ENCODE peak calls at places on chromosomes 12 and 14, in six cellular contexts. One of them, this sample, is unnamed.

GRCh38 chr12:31572900-31573299 is 18.0 kb downstream of the DENND5B start:
- DNase-seq in endothelial cell of umbilical vein: no peak
- DNase-seq in neural progenitor cell: peak
- DNase-seq in HCT116: no peak
- DNase-seq in mammary epithelial cell: no peak
- DNase-seq in HepG2: no peak
- DNase-seq in this sample: no peak

GRCh38 chr14:21768116-21768874 is 94.7 kb upstream of the OR4E1 start:
- DNase-seq in endothelial cell of umbilical vein: peak
- DNase-seq in neural progenitor cell: peak
- DNase-seq in HCT116: peak
- DNase-seq in mammary epithelial cell: peak
- DNase-seq in HepG2: peak
- DNase-seq in this sample: peak

GRCh38 chr12:51976376-51977160 is 25.1 kb downstream of the ACVR1B start:
- DNase-seq in endothelial cell of umbilical vein: peak
- DNase-seq in neural progenitor cell: no peak
- DNase-seq in HCT116: no peak
- DNase-seq in mammary epithelial cell: no peak
- DNase-seq in HepG2: peak
- DNase-seq in this sample: no peak

GRCh38 chr14:81363746-81364400 is 36.3 kb downstream of the STON2 start:
- DNase-seq in endothelial cell of umbilical vein: no peak
- DNase-seq in neural progenitor cell: no peak
- DNase-seq in HCT116: no peak
- DNase-seq in mammary epithelial cell: peak
- DNase-seq in HepG2: no peak
- DNase-seq in this sample: no peak

GRCh38 chr12:40691913-40692616 is at the start of gene CNTN1:
- DNase-seq in endothelial cell of umbilical vein: peak
- DNase-seq in neural progenitor cell: peak
- DNase-seq in HCT116: peak
- DNase-seq in mammary epithelial cell: peak
- DNase-seq in HepG2: no peak
- DNase-seq in this sample: peak

GRCh38 chr12:45183263-45183662 is 32.6 kb upstream of the ANO6 start:
- DNase-seq in endothelial cell of umbilical vein: peak
- DNase-seq in neural progenitor cell: no peak
- DNase-seq in HCT116: no peak
- DNase-seq in mammary epithelial cell: no peak
- DNase-seq in HepG2: peak
- DNase-seq in this sample: peak

GRCh38 chr14:99168330-99168729 is 103.7 kb downstream of the BCL11B start:
- DNase-seq in endothelial cell of umbilical vein: no peak
- DNase-seq in neural progenitor cell: no peak
- DNase-seq in HCT116: no peak
- DNase-seq in mammary epithelial cell: no peak
- DNase-seq in HepG2: no peak
- DNase-seq in this sample: no peak

GRCh38 chr14:106442857-106443256 is 916.5 kb downstream of the TMEM121 start:
- DNase-seq in endothelial cell of umbilical vein: no peak
- DNase-seq in neural progenitor cell: no peak
- DNase-seq in HCT116: no peak
- DNase-seq in mammary epithelial cell: no peak
- DNase-seq in HepG2: no peak
- DNase-seq in this sample: peak

GRCh38 chr12:108884116-108885012 is 4.5 kb downstream of the DAO start:
- DNase-seq in endothelial cell of umbilical vein: peak
- DNase-seq in neural progenitor cell: peak
- DNase-seq in HCT116: peak
- DNase-seq in mammary epithelial cell: peak
- DNase-seq in HepG2: peak
- DNase-seq in this sample: peak

GRCh38 chr14:89349196-89350008 is 67.6 kb downstream of the FOXN3 start:
- DNase-seq in endothelial cell of umbilical vein: no peak
- DNase-seq in neural progenitor cell: peak
- DNase-seq in HCT116: no peak
- DNase-seq in mammary epithelial cell: no peak
- DNase-seq in HepG2: no peak
- DNase-seq in this sample: no peak

GRCh38 chr12:69331482-69331845 is 16.7 kb upstream of the LYZ start:
- DNase-seq in endothelial cell of umbilical vein: no peak
- DNase-seq in neural progenitor cell: no peak
- DNase-seq in HCT116: no peak
- DNase-seq in mammary epithelial cell: no peak
- DNase-seq in HepG2: no peak
- DNase-seq in this sample: no peak

GRCh38 chr12:109758406-109759075 is 44.9 kb downstream of the FAM222A start:
- DNase-seq in endothelial cell of umbilical vein: no peak
- DNase-seq in neural progenitor cell: no peak
- DNase-seq in HCT116: no peak
- DNase-seq in mammary epithelial cell: no peak
- DNase-seq in HepG2: no peak
- DNase-seq in this sample: no peak

GRCh38 chr12:69007858-69008314 is 74.9 kb upstream of the CPM start:
- DNase-seq in endothelial cell of umbilical vein: no peak
- DNase-seq in neural progenitor cell: peak
- DNase-seq in HCT116: no peak
- DNase-seq in mammary epithelial cell: peak
- DNase-seq in HepG2: no peak
- DNase-seq in this sample: no peak

GRCh38 chr12:65834146-65834935 is 10.1 kb downstream of the HMGA2 start:
- DNase-seq in endothelial cell of umbilical vein: no peak
- DNase-seq in neural progenitor cell: no peak
- DNase-seq in HCT116: no peak
- DNase-seq in mammary epithelial cell: no peak
- DNase-seq in HepG2: no peak
- DNase-seq in this sample: no peak

GRCh38 chr12:121132601-121133481 is at the start of gene P2RX7:
- DNase-seq in endothelial cell of umbilical vein: peak
- DNase-seq in neural progenitor cell: peak
- DNase-seq in HCT116: peak
- DNase-seq in mammary epithelial cell: peak
- DNase-seq in HepG2: no peak
- DNase-seq in this sample: peak

GRCh38 chr14:49861581-49861922 is 9.0 kb upstream of the NEMF start:
- DNase-seq in endothelial cell of umbilical vein: no peak
- DNase-seq in neural progenitor cell: peak
- DNase-seq in HCT116: no peak
- DNase-seq in mammary epithelial cell: peak
- DNase-seq in HepG2: no peak
- DNase-seq in this sample: peak

GRCh38 chr12:26845057-26845666 is 12.2 kb upstream of the ITPR2 start:
- DNase-seq in endothelial cell of umbilical vein: peak
- DNase-seq in neural progenitor cell: peak
- DNase-seq in HCT116: peak
- DNase-seq in mammary epithelial cell: peak
- DNase-seq in HepG2: peak
- DNase-seq in this sample: no peak

GRCh38 chr12:51821423-51822260 is 26.9 kb downstream of the FIGNL2 start:
- DNase-seq in endothelial cell of umbilical vein: no peak
- DNase-seq in neural progenitor cell: peak
- DNase-seq in HCT116: no peak
- DNase-seq in mammary epithelial cell: no peak
- DNase-seq in HepG2: no peak
- DNase-seq in this sample: no peak

GRCh38 chr12:32519047-32519446 is 119.7 kb downstream of the FGD4 start:
- DNase-seq in endothelial cell of umbilical vein: no peak
- DNase-seq in neural progenitor cell: no peak
- DNase-seq in HCT116: no peak
- DNase-seq in mammary epithelial cell: no peak
- DNase-seq in HepG2: no peak
- DNase-seq in this sample: no peak

GRCh38 chr12:101862245-101862644 is 15.1 kb upstream of the DRAM1 start:
- DNase-seq in endothelial cell of umbilical vein: no peak
- DNase-seq in neural progenitor cell: no peak
- DNase-seq in HCT116: no peak
- DNase-seq in mammary epithelial cell: no peak
- DNase-seq in HepG2: no peak
- DNase-seq in this sample: no peak

GRCh38 chr12:64010069-64010686 is 165.7 kb downstream of the SRGAP1 start:
- DNase-seq in endothelial cell of umbilical vein: no peak
- DNase-seq in neural progenitor cell: no peak
- DNase-seq in HCT116: no peak
- DNase-seq in mammary epithelial cell: peak
- DNase-seq in HepG2: peak
- DNase-seq in this sample: no peak

GRCh38 chr12:74449872-74450271 is 87.8 kb upstream of the ATXN7L3B start:
- DNase-seq in endothelial cell of umbilical vein: no peak
- DNase-seq in neural progenitor cell: no peak
- DNase-seq in HCT116: peak
- DNase-seq in mammary epithelial cell: peak
- DNase-seq in HepG2: no peak
- DNase-seq in this sample: no peak

GRCh38 chr12:6181583-6182278 is 18.5 kb upstream of the CD9 start:
- DNase-seq in endothelial cell of umbilical vein: no peak
- DNase-seq in neural progenitor cell: no peak
- DNase-seq in HCT116: no peak
- DNase-seq in mammary epithelial cell: no peak
- DNase-seq in HepG2: no peak
- DNase-seq in this sample: no peak
- H3K9ac ChIP-seq in endothelial cell of umbilical vein: peak
- H3K9ac ChIP-seq in neural progenitor cell: no peak
- H3K9ac ChIP-seq in HCT116: no peak
- H3K9ac ChIP-seq in mammary epithelial cell: no peak
- H3K9ac ChIP-seq in HepG2: peak
- H3K9ac ChIP-seq in this sample: no peak

DNA sequence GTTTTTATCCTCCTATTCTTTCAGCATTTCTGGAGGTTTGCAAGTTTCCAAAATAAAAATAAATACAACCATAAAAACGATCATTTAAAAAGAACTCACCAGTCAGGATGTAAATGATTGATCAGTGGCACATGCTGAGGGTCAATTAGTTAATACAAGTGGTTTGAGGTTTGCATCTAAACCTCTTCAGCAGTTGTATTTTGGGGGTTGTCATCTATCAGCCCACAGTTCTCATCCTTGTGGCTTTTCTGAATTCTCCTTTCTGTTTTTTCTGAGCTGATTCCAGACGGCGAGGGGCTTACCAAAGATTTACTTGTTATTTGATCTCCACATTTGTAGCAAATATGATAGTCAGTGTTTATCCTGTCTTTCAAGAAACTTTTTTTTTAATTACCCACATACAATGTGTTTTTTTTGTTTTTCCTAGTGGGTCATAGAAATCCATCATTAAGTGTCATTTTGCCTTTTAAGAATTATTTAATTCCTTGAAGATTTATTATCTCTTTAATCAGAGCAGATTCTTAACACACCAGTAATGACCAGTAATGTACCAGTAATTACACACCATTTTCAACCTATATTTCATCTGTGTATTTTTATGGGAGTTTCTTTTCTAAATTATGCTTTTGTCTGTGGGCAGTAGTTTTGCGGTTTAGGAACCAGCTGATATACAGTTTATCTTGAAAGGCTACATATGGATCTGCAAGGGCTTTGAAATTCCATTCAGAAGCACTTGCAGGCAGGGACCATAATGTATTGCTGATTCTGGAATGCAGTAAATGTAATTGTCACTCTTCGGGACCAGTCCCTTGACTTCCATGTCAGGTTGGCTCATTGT is 56.3 kb upstream of the DAAM1 start:
- DNase-seq in endothelial cell of umbilical vein: no peak
- DNase-seq in neural progenitor cell: no peak
- DNase-seq in HCT116: no peak
- DNase-seq in mammary epithelial cell: no peak
- DNase-seq in HepG2: no peak
- DNase-seq in this sample: no peak
- H3K4me2 ChIP-seq in endothelial cell of umbilical vein: no peak
- H3K4me2 ChIP-seq in neural progenitor cell: no peak
- H3K4me2 ChIP-seq in HCT116: no peak
- H3K4me2 ChIP-seq in mammary epithelial cell: no peak
- H3K4me2 ChIP-seq in HepG2: no peak
- H3K4me2 ChIP-seq in this sample: no peak

GRCh38 chr14:36942522-36943245 is 229.7 kb downstream of the SLC25A21 start:
- DNase-seq in endothelial cell of umbilical vein: no peak
- DNase-seq in neural progenitor cell: no peak
- DNase-seq in HCT116: no peak
- DNase-seq in mammary epithelial cell: peak
- DNase-seq in HepG2: no peak
- DNase-seq in this sample: no peak
- H3K9ac ChIP-seq in endothelial cell of umbilical vein: no peak
- H3K9ac ChIP-seq in neural progenitor cell: no peak
- H3K9ac ChIP-seq in HCT116: no peak
- H3K9ac ChIP-seq in mammary epithelial cell: no peak
- H3K9ac ChIP-seq in HepG2: no peak
- H3K9ac ChIP-seq in this sample: no peak

GRCh38 chr14:105419055-105419304 is 647 bp upstream of the MTA1 start:
- DNase-seq in endothelial cell of umbilical vein: no peak
- DNase-seq in neural progenitor cell: no peak
- DNase-seq in HCT116: no peak
- DNase-seq in mammary epithelial cell: no peak
- DNase-seq in HepG2: no peak
- DNase-seq in this sample: no peak
- H3K4me2 ChIP-seq in endothelial cell of umbilical vein: peak
- H3K4me2 ChIP-seq in neural progenitor cell: peak
- H3K4me2 ChIP-seq in HCT116: peak
- H3K4me2 ChIP-seq in mammary epithelial cell: peak
- H3K4me2 ChIP-seq in HepG2: peak
- H3K4me2 ChIP-seq in this sample: peak

DNA sequence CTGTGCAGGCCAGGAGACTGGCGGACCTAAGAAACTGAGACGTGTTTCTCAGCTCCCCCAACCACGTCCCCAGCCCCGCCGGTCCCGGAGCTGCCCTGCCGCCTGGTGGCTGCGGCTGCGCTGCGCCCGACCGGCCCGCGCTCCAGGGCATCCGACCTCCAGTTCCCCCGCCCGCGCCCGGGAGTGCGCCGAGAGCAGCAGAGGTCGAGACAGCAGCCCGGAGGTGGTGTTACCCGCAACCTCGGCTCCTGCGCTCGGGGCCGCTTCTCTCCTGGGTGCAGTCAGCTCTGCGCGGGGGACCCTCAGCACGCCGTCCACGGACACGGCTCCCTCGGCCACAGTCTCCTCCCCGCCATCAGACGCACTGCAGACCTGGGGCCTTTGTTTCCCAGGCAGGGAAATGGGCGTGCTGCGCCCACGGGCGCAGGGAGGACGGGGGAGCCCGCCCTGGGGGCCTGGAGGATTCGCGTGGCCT is 21.6 kb upstream of the GPR132 start:
- DNase-seq in endothelial cell of umbilical vein: peak
- DNase-seq in neural progenitor cell: peak
- DNase-seq in HCT116: peak
- DNase-seq in mammary epithelial cell: peak
- DNase-seq in HepG2: peak
- DNase-seq in this sample: peak
- H3K9ac ChIP-seq in endothelial cell of umbilical vein: peak
- H3K9ac ChIP-seq in neural progenitor cell: no peak
- H3K9ac ChIP-seq in HCT116: peak
- H3K9ac ChIP-seq in mammary epithelial cell: peak
- H3K9ac ChIP-seq in HepG2: no peak
- H3K9ac ChIP-seq in this sample: no peak

This sample was measured in MM.1S.